ENCODE peak calls at places on chromosomes 1 and 21, in six cellular contexts. C, X, I, L, P and E are unnamed samples.

GRCh38 chr1:214028999-214029406 is 41.2 kb downstream of the PROX1 start:
- DNase-seq in P (no peak), X (no peak), I (no peak), L (no peak), C (no peak), E (no peak)

GRCh38 chr1:45802343-45803298 is 791 bp upstream of the MAST2 start:
- DNase-seq in X (peak), P (peak), L (peak), C (peak), I (peak), E (peak)

GRCh38 chr1:174074757-174075156 is 52.6 kb upstream of the RC3H1 start:
- DNase-seq in C (peak), X (no peak), I (peak), P (peak), L (peak), E (no peak)

GRCh38 chr1:37265156-37265555 is 209.2 kb upstream of the ZC3H12A start:
- DNase-seq in I (no peak), C (no peak), L (no peak), P (no peak), X (no peak), E (no peak)

GRCh38 chr1:11930571-11931445 is 3.7 kb upstream of the PLOD1 start:
- DNase-seq in X (no peak), I (peak), L (no peak), C (no peak), P (peak), E (no peak)

GRCh38 chr1:237873487-237873927 is 17.2 kb downstream of the ZP4 start:
- DNase-seq in X (no peak), I (no peak), C (no peak), L (no peak), P (peak), E (no peak)

GRCh38 chr1:55103891-55104290 is 64.5 kb downstream of the PCSK9 start:
- DNase-seq in L (no peak), I (no peak), X (no peak), C (no peak), P (no peak), E (no peak)

GRCh38 chr1:112337028-112337531 is 58.9 kb upstream of the CTTNBP2NL start:
- DNase-seq in L (peak), I (peak), X (peak), C (no peak), P (peak), E (peak)

GRCh38 chr1:228783415-228784045 is 48.3 kb downstream of the RHOU start:
- DNase-seq in P (no peak), I (no peak), L (no peak), C (no peak), X (no peak), E (no peak)

GRCh38 chr1:202343652-202344349 is 2.1 kb upstream of the UBE2T start:
- DNase-seq in C (peak), L (peak), X (peak), P (peak), I (peak), E (no peak)

DNA sequence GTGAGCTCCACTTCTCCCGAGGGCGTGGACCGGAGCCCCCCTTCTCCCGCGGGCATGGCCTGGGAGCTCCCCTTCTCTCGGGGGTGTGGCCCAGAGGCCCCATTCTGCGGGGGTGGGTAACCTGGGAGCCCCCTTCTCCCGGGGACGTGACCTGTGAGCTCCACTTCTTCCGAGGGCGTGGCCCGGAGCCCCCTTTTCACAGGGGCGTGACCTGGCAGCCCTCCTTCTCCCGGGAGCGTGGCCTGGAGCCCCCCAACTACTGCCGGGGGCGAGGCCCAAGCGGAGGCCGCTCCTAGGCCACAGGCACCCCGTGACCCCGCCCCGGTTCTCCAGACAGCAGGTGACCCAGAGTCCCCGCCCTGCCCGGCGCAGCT is 309 bp downstream of the C1orf174 start:
- DNase-seq in L (no peak), X (no peak), I (no peak), C (peak), P (no peak), E (no peak)
- TF ChIP-seq CTCF in L (peak), X (no peak), I (no peak), C (no peak), P (no peak), E (no peak)

GRCh38 chr1:31807273-31808048 is 8.4 kb downstream of the SPOCD1 start:
- DNase-seq in I (no peak), C (no peak), X (no peak), L (no peak), P (no peak), E (no peak)
- TF ChIP-seq CTCF in I (no peak), C (no peak), X (no peak), L (no peak), P (no peak), E (no peak)

GRCh38 chr1:64884261-64885040 is 81.9 kb downstream of the JAK1 start:
- DNase-seq in C (no peak), L (peak), X (no peak), I (peak), P (peak), E (no peak)
- TF ChIP-seq CTCF in C (no peak), L (peak), X (no peak), I (no peak), P (no peak), E (no peak)

DNA sequence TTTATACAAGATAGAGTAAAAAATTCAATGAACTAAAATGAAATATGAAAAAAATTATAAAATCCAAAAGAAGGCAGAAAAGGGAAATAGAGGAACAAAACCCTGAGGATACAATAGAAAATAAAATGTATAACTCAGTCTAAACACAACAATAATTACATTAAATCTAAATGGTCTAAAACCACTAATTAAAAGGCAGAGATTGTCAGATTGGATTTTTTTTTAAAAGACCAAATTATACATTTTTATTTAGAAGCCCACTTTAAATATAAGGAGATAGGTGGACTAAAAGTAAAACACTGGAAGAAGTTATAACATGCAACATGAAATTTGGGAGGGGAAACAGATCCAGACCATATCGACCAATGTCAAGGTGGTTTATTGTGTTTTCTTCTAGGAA is 95.2 kb downstream of the CATSPERE start:
- DNase-seq in P (no peak), C (no peak), I (no peak), X (no peak), L (no peak), E (no peak)
- TF ChIP-seq CTCF in P (no peak), C (no peak), I (no peak), X (no peak), L (no peak), E (no peak)

GRCh38 chr1:4422496-4423289 is 231.7 kb upstream of the AJAP1 start:
- DNase-seq in I (no peak), L (no peak), X (no peak), P (no peak), C (no peak), E (no peak)
- TF ChIP-seq CTCF in I (no peak), L (no peak), X (no peak), P (no peak), C (no peak), E (peak)

GRCh38 chr1:152878042-152878441 is at the start of gene SMCP:
- DNase-seq in X (peak), C (no peak), L (peak), I (no peak), P (no peak), E (peak)
- TF ChIP-seq CTCF in X (peak), C (peak), L (peak), I (no peak), P (no peak), E (no peak)

GRCh38 chr21:40141621-40142020 is 274.4 kb downstream of the PCP4 start:
- DNase-seq in L (no peak), C (no peak), I (no peak), P (no peak), X (no peak), E (no peak)
- TF ChIP-seq CTCF in L (no peak), C (no peak), I (no peak), P (no peak), X (no peak), E (no peak)

DNA sequence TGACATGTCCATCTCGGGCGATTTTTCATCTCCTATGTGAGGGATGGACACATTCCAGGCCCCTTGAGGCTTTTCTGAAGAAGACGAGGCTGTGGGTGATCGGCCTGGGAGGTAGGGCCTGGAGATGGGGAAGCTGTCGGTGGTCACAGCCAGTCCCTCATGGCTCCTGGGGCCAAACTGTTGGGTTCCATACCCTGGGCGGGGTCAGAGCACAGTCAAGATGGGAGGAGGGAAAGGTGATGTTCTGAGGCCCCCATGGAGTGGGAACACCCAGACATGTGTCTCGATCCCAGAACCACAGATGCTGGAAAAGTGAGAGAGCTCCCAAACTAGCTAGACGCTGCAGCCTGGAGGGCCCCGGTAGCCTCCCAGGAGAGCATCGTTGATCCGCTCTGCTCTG is 157.5 kb upstream of the C1orf174 start:
- DNase-seq in I (no peak), X (no peak), P (no peak), C (no peak), L (no peak), E (no peak)
- TF ChIP-seq CTCF in I (no peak), X (no peak), P (no peak), C (no peak), L (no peak), E (no peak)